ENCODE peak calls at places on chromosome 15, in six cellular contexts. One of them, this sample, is unnamed.

GRCh38 chr15:69997701-69998273 is 99.9 kb downstream of the TLE3 start:
- DNase-seq in central memory CD4-positive, alpha-beta T cell: no peak
- DNase-seq in RCC 7860: peak
- DNase-seq in NCI-H510A treated with DMSO at 0.1 percent for 48 hours: peak
- DNase-seq in NCI-H187: peak
- DNase-seq in amniotic stem cell: no peak
- DNase-seq in this sample: peak

GRCh38 chr15:69782809-69783208 is 314.9 kb downstream of the TLE3 start:
- DNase-seq in NCI-H510A treated with DMSO at 0.1 percent for 48 hours: no peak
- DNase-seq in central memory CD4-positive, alpha-beta T cell: peak
- DNase-seq in RCC 7860: no peak
- DNase-seq in NCI-H187: no peak
- DNase-seq in amniotic stem cell: no peak
- DNase-seq in this sample: no peak

GRCh38 chr15:73685561-73685960 is 1.4 kb downstream of the CD276 start:
- DNase-seq in NCI-H187: no peak
- DNase-seq in RCC 7860: no peak
- DNase-seq in central memory CD4-positive, alpha-beta T cell: no peak
- DNase-seq in amniotic stem cell: no peak
- DNase-seq in NCI-H510A treated with DMSO at 0.1 percent for 48 hours: no peak
- DNase-seq in this sample: no peak

GRCh38 chr15:68597581-68597980 is 18.8 kb downstream of the CORO2B start:
- DNase-seq in central memory CD4-positive, alpha-beta T cell: no peak
- DNase-seq in NCI-H187: no peak
- DNase-seq in RCC 7860: no peak
- DNase-seq in NCI-H510A treated with DMSO at 0.1 percent for 48 hours: no peak
- DNase-seq in amniotic stem cell: no peak
- DNase-seq in this sample: no peak

GRCh38 chr15:25883860-25884259 is 20.7 kb upstream of the ATP10A start:
- DNase-seq in NCI-H187: no peak
- DNase-seq in NCI-H510A treated with DMSO at 0.1 percent for 48 hours: no peak
- DNase-seq in central memory CD4-positive, alpha-beta T cell: no peak
- DNase-seq in RCC 7860: peak
- DNase-seq in amniotic stem cell: peak
- DNase-seq in this sample: peak

GRCh38 chr15:22968356-22968755 is 11.8 kb downstream of the CYFIP1 start:
- DNase-seq in NCI-H510A treated with DMSO at 0.1 percent for 48 hours: no peak
- DNase-seq in amniotic stem cell: peak
- DNase-seq in RCC 7860: peak
- DNase-seq in NCI-H187: no peak
- DNase-seq in central memory CD4-positive, alpha-beta T cell: no peak
- DNase-seq in this sample: no peak

GRCh38 chr15:53918180-53919079 is 59.8 kb upstream of the UNC13C start:
- DNase-seq in central memory CD4-positive, alpha-beta T cell: no peak
- DNase-seq in NCI-H187: peak
- DNase-seq in amniotic stem cell: no peak
- DNase-seq in RCC 7860: peak
- DNase-seq in NCI-H510A treated with DMSO at 0.1 percent for 48 hours: peak
- DNase-seq in this sample: no peak

GRCh38 chr15:68304611-68305337 is 27.2 kb downstream of the FEM1B start:
- DNase-seq in NCI-H187: no peak
- DNase-seq in NCI-H510A treated with DMSO at 0.1 percent for 48 hours: peak
- DNase-seq in central memory CD4-positive, alpha-beta T cell: no peak
- DNase-seq in RCC 7860: no peak
- DNase-seq in amniotic stem cell: no peak
- DNase-seq in this sample: no peak

GRCh38 chr15:80866936-80867335 is 87.8 kb downstream of the CEMIP start:
- DNase-seq in RCC 7860: no peak
- DNase-seq in amniotic stem cell: no peak
- DNase-seq in NCI-H187: no peak
- DNase-seq in central memory CD4-positive, alpha-beta T cell: no peak
- DNase-seq in NCI-H510A treated with DMSO at 0.1 percent for 48 hours: no peak
- DNase-seq in this sample: no peak

GRCh38 chr15:48177383-48177874 is 666 bp downstream of the MYEF2 start:
- DNase-seq in RCC 7860: peak
- DNase-seq in amniotic stem cell: peak
- DNase-seq in NCI-H187: no peak
- DNase-seq in central memory CD4-positive, alpha-beta T cell: peak
- DNase-seq in NCI-H510A treated with DMSO at 0.1 percent for 48 hours: peak
- DNase-seq in this sample: peak

GRCh38 chr15:95405447-95405846 is 925.1 kb upstream of the NR2F2 start:
- DNase-seq in NCI-H510A treated with DMSO at 0.1 percent for 48 hours: no peak
- DNase-seq in central memory CD4-positive, alpha-beta T cell: no peak
- DNase-seq in amniotic stem cell: no peak
- DNase-seq in RCC 7860: no peak
- DNase-seq in NCI-H187: no peak
- DNase-seq in this sample: peak

GRCh38 chr15:92112180-92112579 is 258.7 kb downstream of the SLCO3A1 start:
- DNase-seq in RCC 7860: no peak
- DNase-seq in NCI-H187: no peak
- DNase-seq in central memory CD4-positive, alpha-beta T cell: no peak
- DNase-seq in amniotic stem cell: no peak
- DNase-seq in NCI-H510A treated with DMSO at 0.1 percent for 48 hours: no peak
- DNase-seq in this sample: no peak

GRCh38 chr15:58332676-58333400 is 99.0 kb upstream of the LIPC start:
- DNase-seq in central memory CD4-positive, alpha-beta T cell: no peak
- DNase-seq in amniotic stem cell: no peak
- DNase-seq in RCC 7860: peak
- DNase-seq in NCI-H510A treated with DMSO at 0.1 percent for 48 hours: peak
- DNase-seq in NCI-H187: no peak
- DNase-seq in this sample: peak

GRCh38 chr15:21260966-21261395 is 179.3 kb downstream of the POTEB3 start:
- DNase-seq in central memory CD4-positive, alpha-beta T cell: no peak
- DNase-seq in NCI-H187: no peak
- DNase-seq in amniotic stem cell: no peak
- DNase-seq in NCI-H510A treated with DMSO at 0.1 percent for 48 hours: no peak
- DNase-seq in RCC 7860: no peak
- DNase-seq in this sample: no peak

GRCh38 chr15:63984331-63984730 is 62.0 kb downstream of the DAPK2 start:
- DNase-seq in NCI-H187: no peak
- DNase-seq in RCC 7860: no peak
- DNase-seq in NCI-H510A treated with DMSO at 0.1 percent for 48 hours: no peak
- DNase-seq in central memory CD4-positive, alpha-beta T cell: no peak
- DNase-seq in amniotic stem cell: no peak
- DNase-seq in this sample: no peak

GRCh38 chr15:47607750-47608149 is 109.6 kb upstream of the SEMA6D start:
- DNase-seq in RCC 7860: no peak
- DNase-seq in NCI-H510A treated with DMSO at 0.1 percent for 48 hours: no peak
- DNase-seq in central memory CD4-positive, alpha-beta T cell: no peak
- DNase-seq in NCI-H187: no peak
- DNase-seq in amniotic stem cell: no peak
- DNase-seq in this sample: no peak

GRCh38 chr15:96574766-96575165 is 244.3 kb downstream of the NR2F2 start:
- DNase-seq in NCI-H187: no peak
- DNase-seq in amniotic stem cell: no peak
- DNase-seq in NCI-H510A treated with DMSO at 0.1 percent for 48 hours: no peak
- DNase-seq in RCC 7860: no peak
- DNase-seq in central memory CD4-positive, alpha-beta T cell: no peak
- DNase-seq in this sample: no peak

GRCh38 chr15:37054336-37054735 is 46.0 kb downstream of the MEIS2 start:
- DNase-seq in RCC 7860: no peak
- DNase-seq in central memory CD4-positive, alpha-beta T cell: no peak
- DNase-seq in amniotic stem cell: no peak
- DNase-seq in NCI-H510A treated with DMSO at 0.1 percent for 48 hours: no peak
- DNase-seq in NCI-H187: no peak
- DNase-seq in this sample: no peak

GRCh38 chr15:43893956-43894355 is 67.2 kb downstream of the WDR76 start:
- DNase-seq in RCC 7860: no peak
- DNase-seq in central memory CD4-positive, alpha-beta T cell: no peak
- DNase-seq in NCI-H187: no peak
- DNase-seq in amniotic stem cell: no peak
- DNase-seq in NCI-H510A treated with DMSO at 0.1 percent for 48 hours: no peak
- DNase-seq in this sample: no peak

GRCh38 chr15:38651328-38652038 is 86.9 kb upstream of the RASGRP1 start:
- DNase-seq in RCC 7860: no peak
- DNase-seq in NCI-H187: no peak
- DNase-seq in amniotic stem cell: no peak
- DNase-seq in NCI-H510A treated with DMSO at 0.1 percent for 48 hours: no peak
- DNase-seq in central memory CD4-positive, alpha-beta T cell: peak
- DNase-seq in this sample: no peak

GRCh38 chr15:39856357-39856756 is 63.7 kb downstream of the GPR176 start:
- DNase-seq in NCI-H510A treated with DMSO at 0.1 percent for 48 hours: no peak
- DNase-seq in amniotic stem cell: no peak
- DNase-seq in NCI-H187: no peak
- DNase-seq in RCC 7860: no peak
- DNase-seq in central memory CD4-positive, alpha-beta T cell: no peak
- DNase-seq in this sample: no peak

GRCh38 chr15:87033056-87033455 is 953.4 kb downstream of the AGBL1 start:
- DNase-seq in NCI-H187: no peak
- DNase-seq in amniotic stem cell: no peak
- DNase-seq in NCI-H510A treated with DMSO at 0.1 percent for 48 hours: peak
- DNase-seq in central memory CD4-positive, alpha-beta T cell: no peak
- DNase-seq in RCC 7860: peak
- DNase-seq in this sample: no peak

GRCh38 chr15:42036112-42036905 is 15.5 kb upstream of the PLA2G4E start:
- DNase-seq in NCI-H187: no peak
- DNase-seq in RCC 7860: no peak
- DNase-seq in NCI-H510A treated with DMSO at 0.1 percent for 48 hours: no peak
- DNase-seq in amniotic stem cell: no peak
- DNase-seq in central memory CD4-positive, alpha-beta T cell: no peak
- DNase-seq in this sample: no peak

GRCh38 chr15:89107984-89108383 is 19.7 kb downstream of the ABHD2 start:
- DNase-seq in RCC 7860: no peak
- DNase-seq in NCI-H510A treated with DMSO at 0.1 percent for 48 hours: no peak
- DNase-seq in amniotic stem cell: no peak
- DNase-seq in NCI-H187: no peak
- DNase-seq in central memory CD4-positive, alpha-beta T cell: no peak
- DNase-seq in this sample: no peak

GRCh38 chr15:64289550-64289949 is 66.4 kb downstream of the CSNK1G1 start:
- DNase-seq in amniotic stem cell: no peak
- DNase-seq in central memory CD4-positive, alpha-beta T cell: no peak
- DNase-seq in NCI-H510A treated with DMSO at 0.1 percent for 48 hours: no peak
- DNase-seq in NCI-H187: no peak
- DNase-seq in RCC 7860: no peak
- DNase-seq in this sample: no peak

GRCh38 chr15:101476756-101477155 is 12.8 kb downstream of the PCSK6 start:
- DNase-seq in NCI-H187: no peak
- DNase-seq in NCI-H510A treated with DMSO at 0.1 percent for 48 hours: no peak
- DNase-seq in RCC 7860: no peak
- DNase-seq in central memory CD4-positive, alpha-beta T cell: no peak
- DNase-seq in amniotic stem cell: no peak
- DNase-seq in this sample: no peak

GRCh38 chr15:53130943-53131342 is 340.8 kb upstream of the ONECUT1 start:
- DNase-seq in amniotic stem cell: no peak
- DNase-seq in central memory CD4-positive, alpha-beta T cell: no peak
- DNase-seq in NCI-H187: no peak
- DNase-seq in NCI-H510A treated with DMSO at 0.1 percent for 48 hours: no peak
- DNase-seq in RCC 7860: no peak
- DNase-seq in this sample: no peak